ENCODE peak calls at places on chromosomes 12 and 14, in six cellular contexts. W is trophoblast cell, A is AG04450, L is occipital lobe, H is uterus, E is neural crest cell. M is an unnamed sample.

GRCh38 chr14:91554535-91555332 is 44.6 kb upstream of the PPP4R3A start:
- DNase-seq in A (no peak), L (no peak), H (no peak), W (no peak), E (no peak), M (peak; percentile 3)

GRCh38 chr12:103379670-103380069 is 116.1 kb downstream of the C12orf42 start:
- DNase-seq in W (no peak), E (no peak), L (no peak), A (no peak), H (no peak), M (no peak)

GRCh38 chr14:65258391-65258790 is 154.1 kb upstream of the FUT8 start:
- DNase-seq in E (no peak), H (no peak), A (no peak), L (no peak), W (no peak), M (no peak)

GRCh38 chr14:36553650-36554260 is 28.7 kb downstream of the NKX2-8 start:
- DNase-seq in W (no peak), E (no peak), L (no peak), A (peak; percentile 6), H (no peak), M (no peak)

GRCh38 chr12:6700646-6701051 is at the start of gene PIANP:
- DNase-seq in H (peak; percentile 53), W (no peak), L (peak; percentile 47), A (no peak), E (peak; percentile 44), M (no peak)

GRCh38 chr12:89707992-89708792 is 446 bp downstream of the ATP2B1 start:
- DNase-seq in A (no peak), E (peak; percentile 14), W (peak; percentile 6), L (no peak), H (peak; percentile 37), M (no peak)

GRCh38 chr12:100718212-100718611 is 76.4 kb upstream of the ANO4 start:
- DNase-seq in W (no peak), H (no peak), E (no peak), L (no peak), A (no peak), M (no peak)

GRCh38 chr12:124790650-124791400 is 72.8 kb downstream of the SCARB1 start:
- DNase-seq in H (no peak), A (no peak), W (no peak), E (no peak), L (no peak), M (no peak)

GRCh38 chr14:29216316-29216715 is 449.7 kb downstream of the FOXG1 start:
- DNase-seq in A (no peak), E (no peak), W (no peak), H (no peak), L (no peak), M (no peak)

GRCh38 chr12:52650520-52651081 is 1.4 kb downstream of the KRT2 start:
- DNase-seq in A (no peak), H (peak; percentile 45), E (no peak), L (no peak), W (no peak), M (no peak)

GRCh38 chr14:76844223-76844622 is 18.0 kb downstream of the LRRC74A start:
- DNase-seq in L (no peak), H (peak; percentile 22), W (no peak), E (no peak), A (no peak), M (no peak)

GRCh38 chr12:51269174-51270066 is 795 bp downstream of the SMAGP start:
- DNase-seq in H (peak; percentile 21), E (peak; percentile 20), W (peak; percentile 63), A (no peak), L (no peak), M (no peak)

GRCh38 chr12:102833687-102834435 is 83.2 kb downstream of the PAH start:
- DNase-seq in E (peak; percentile 48), A (no peak), W (peak; percentile 36), H (no peak), L (no peak), M (no peak)

GRCh38 chr12:109735825-109736551 is 22.4 kb downstream of the FAM222A start:
- DNase-seq in A (no peak), W (no peak), E (no peak), L (no peak), H (no peak), M (no peak)

GRCh38 chr14:31232081-31232480 is 24.5 kb upstream of the HECTD1 start:
- DNase-seq in L (no peak), H (no peak), E (no peak), A (no peak), W (no peak), M (no peak)

GRCh38 chr14:85058170-85058569 is 471.8 kb upstream of the FLRT2 start:
- DNase-seq in H (no peak), E (no peak), L (no peak), A (no peak), W (no peak), M (no peak)

GRCh38 chr14:64701660-64702059 is 2.6 kb upstream of the PLEKHG3 start:
- DNase-seq in E (no peak), L (no peak), A (no peak), W (no peak), H (no peak), M (no peak)

GRCh38 chr14:94313991-94314655 is 9.0 kb downstream of the SERPINA6 start:
- DNase-seq in L (no peak), E (no peak), W (no peak), H (no peak), A (no peak), M (no peak)

GRCh38 chr14:44981198-44981597 is 19.2 kb downstream of the TOGARAM1 start:
- DNase-seq in H (no peak), L (no peak), W (no peak), E (no peak), A (no peak), M (no peak)

GRCh38 chr14:103329421-103330347 is 4.4 kb upstream of the EIF5 start:
- DNase-seq in E (no peak), W (no peak), A (no peak), H (no peak), L (no peak), M (no peak)

GRCh38 chr12:122527478-122527944 is 462 bp downstream of the KNTC1 start:
- DNase-seq in H (no peak), L (no peak), W (no peak), E (no peak), A (no peak), M (peak; percentile 1)

GRCh38 chr12:16454481-16454880 is 107.0 kb downstream of the MGST1 start:
- DNase-seq in W (peak; percentile 17), E (no peak), A (no peak), L (no peak), H (no peak), M (no peak)

GRCh38 chr14:74585406-74586335 is 26.4 kb downstream of the LTBP2 start:
- DNase-seq in L (no peak), E (no peak), H (no peak), W (no peak), A (no peak), M (no peak)

GRCh38 chr12:7121324-7121723 is 7.4 kb downstream of the RBP5 start:
- DNase-seq in W (no peak), L (no peak), E (no peak), H (no peak), A (no peak), M (no peak)

GRCh38 chr12:131857908-131858850 is 30.0 kb downstream of the MMP17 start:
- DNase-seq in H (no peak), W (no peak), E (no peak), L (no peak), A (no peak), M (no peak)

GRCh38 chr12:52210186-52210924 is 18.5 kb upstream of the KRT80 start:
- DNase-seq in L (no peak), E (no peak), A (no peak), W (no peak), H (no peak), M (no peak)

GRCh38 chr14:29759521-29760340 is 167.9 kb downstream of the PRKD1 start:
- DNase-seq in A (no peak), L (no peak), E (no peak), H (no peak), W (no peak), M (no peak)

GRCh38 chr12:99170461-99170860 is 477.1 kb upstream of the GARIN6 start:
- DNase-seq in W (no peak), H (no peak), L (no peak), E (no peak), A (no peak), M (no peak)

GRCh38 chr14:29282169-29282568 is 515.6 kb downstream of the FOXG1 start:
- DNase-seq in A (peak; percentile 6), W (no peak), H (no peak), E (no peak), L (no peak), M (no peak)

GRCh38 chr12:94263905-94264655 is 115.7 kb downstream of the PLXNC1 start:
- DNase-seq in W (no peak), A (no peak), E (no peak), H (peak; percentile 45), L (no peak), M (no peak)

GRCh38 chr12:24954261-24954660 is 5.4 kb upstream of the BCAT1 start:
- DNase-seq in E (no peak), H (no peak), W (no peak), A (no peak), L (no peak), M (no peak)

GRCh38 chr14:50059773-50060629 is 56.4 kb downstream of the VCPKMT start:
- DNase-seq in H (no peak), L (no peak), A (no peak), W (no peak), E (no peak), M (no peak)